ENCODE peak calls at places on chromosomes 4 and X, in nine cellular contexts. Y is stimulated activated CD4-positive, alpha-beta T cell treated with anti-CD3 and anti-CD28 coated beads, Interleukin-12 subunit alpha, Interleukin-12 subunit beta, amount 100 ng/mL, for 4 hours; E is anterior cingulate cortex; H is T-helper 2 cell; S is breast epithelium; J is EL; C is CD4-positive, alpha-beta memory T cell; A is caudate nucleus; O is OCI-LY7. P is an unnamed sample.

GRCh38 chr4:152784490-152785195 is 4.9 kb downstream of the ARFIP1 start:
- DNase-seq in J (peak; percentile 38), E (no peak), C (no peak), A (no peak), S (no peak), O (peak; percentile 22), Y (no peak), H (no peak), P (peak; percentile 46)

GRCh38 chrX:103248553-103248952 is 6.4 kb downstream of the TCEAL8 start:
- DNase-seq in J (peak; percentile 16), A (no peak), Y (no peak), C (peak; percentile 19), O (peak; percentile 22), S (no peak), H (no peak), E (no peak), P (peak; percentile 51)

GRCh38 chrX:103954259-103954658 is 8.2 kb upstream of the TMSB15B start:
- DNase-seq in E (no peak), A (no peak), C (no peak), O (no peak), H (no peak), S (no peak), Y (no peak), J (no peak), P (no peak)

GRCh38 chr4:42417491-42417890 is 20.2 kb downstream of the SHISA3 start:
- DNase-seq in S (no peak), J (no peak), Y (no peak), H (no peak), C (no peak), O (no peak), A (no peak), E (no peak), P (no peak)

GRCh38 chr4:5957091-5957490 is 61.1 kb downstream of the C4orf50 start:
- DNase-seq in J (no peak), E (no peak), C (no peak), Y (no peak), A (no peak), S (no peak), O (no peak), H (no peak), P (no peak)

GRCh38 chrX:15737188-15737956 is 698 bp upstream of the CA5B start:
- DNase-seq in E (no peak), J (no peak), H (no peak), O (peak; percentile 2), S (no peak), C (no peak), Y (no peak), A (no peak), P (peak; percentile 31)

GRCh38 chrX:130975947-130976346 is 72.9 kb upstream of the ENOX2 start:
- DNase-seq in Y (no peak), O (peak; percentile 35), S (no peak), J (peak; percentile 34), C (peak; percentile 14), H (no peak), E (no peak), A (no peak), P (peak; percentile 26)

GRCh38 chrX:13254076-13254785 is 65.6 kb downstream of the ATXN3L start:
- DNase-seq in S (no peak), J (peak; percentile 39), C (no peak), Y (no peak), A (no peak), H (no peak), O (peak; percentile 24), E (no peak), P (peak; percentile 31)

GRCh38 chr4:122836941-122837340 is 10.3 kb downstream of the FGF2 start:
- DNase-seq in O (no peak), C (no peak), H (no peak), A (no peak), Y (no peak), E (no peak), S (no peak), J (peak; percentile 50), P (no peak)

GRCh38 chrX:1442016-1442665 is 10.6 kb downstream of the ASMTL start:
- DNase-seq in S (peak; percentile 22), J (no peak), O (no peak), H (no peak), E (no peak), C (no peak), A (no peak), Y (no peak), P (no peak)

GRCh38 chr4:15784959-15785634 is 7.0 kb downstream of the CD38 start:
- DNase-seq in A (no peak), C (no peak), H (no peak), E (no peak), J (no peak), Y (no peak), S (no peak), O (peak; percentile 96), P (no peak)

GRCh38 chr4:183438458-183439113 is 5.8 kb upstream of the CDKN2AIP start:
- DNase-seq in C (no peak), O (no peak), J (peak; percentile 72), H (no peak), A (no peak), S (no peak), Y (no peak), E (no peak), P (no peak)

GRCh38 chr4:127505203-127505602 is 127.6 kb upstream of the INTU start:
- DNase-seq in C (no peak), O (no peak), E (no peak), H (no peak), A (no peak), Y (no peak), J (peak; percentile 43), S (no peak), P (peak; percentile 4)

GRCh38 chr4:145944886-145945285 is 6.3 kb upstream of the ZNF827 start:
- DNase-seq in Y (no peak), A (no peak), S (no peak), C (no peak), J (no peak), H (no peak), O (no peak), E (no peak), P (no peak)

GRCh38 chr4:147160908-147161513 is 215.3 kb upstream of the TTC29 start:
- DNase-seq in Y (no peak), O (peak; percentile 39), A (peak; percentile 2), J (peak; percentile 59), E (peak; percentile 20), C (peak; percentile 8), S (no peak), H (no peak), P (peak; percentile 16)

GRCh38 chrX:3598046-3598605 is 115.3 kb downstream of the PRKX start:
- DNase-seq in H (no peak), Y (no peak), A (no peak), E (no peak), O (no peak), C (no peak), J (no peak), S (no peak), P (no peak)

GRCh38 chr4:8775751-8776355 is 95.8 kb downstream of the HMX1 start:
- DNase-seq in J (no peak), S (no peak), C (no peak), H (peak; percentile 0), Y (no peak), A (no peak), E (no peak), O (no peak), P (no peak)

GRCh38 chrX:135484636-135485289 is 35.7 kb upstream of the INTS6L start:
- DNase-seq in Y (no peak), C (peak; percentile 49), S (no peak), J (peak; percentile 24), A (no peak), H (no peak), E (no peak), O (peak; percentile 50), P (peak; percentile 47)

GRCh38 chr4:71732066-71732465 is 51.8 kb downstream of the GC start:
- DNase-seq in O (no peak), C (no peak), E (no peak), H (no peak), S (no peak), Y (no peak), J (no peak), A (no peak), P (no peak)

GRCh38 chr4:146640459-146641061 is 1.9 kb downstream of the POU4F2 start:
- DNase-seq in S (no peak), J (peak; percentile 10), Y (no peak), C (no peak), A (no peak), E (no peak), O (no peak), H (no peak), P (no peak)

GRCh38 chr4:139419388-139419914 is 34.5 kb upstream of the RAB33B start:
- DNase-seq in H (no peak), A (no peak), J (peak; percentile 80), E (peak; percentile 40), O (peak; percentile 21), C (peak; percentile 14), Y (no peak), S (no peak), P (no peak)

GRCh38 chr4:186688150-186688943 is 35.3 kb downstream of the FAT1 start:
- DNase-seq in Y (no peak), H (no peak), C (no peak), E (no peak), A (no peak), J (no peak), O (no peak), S (no peak), P (no peak)

GRCh38 chr4:128386761-128387599 is 99.4 kb upstream of the PGRMC2 start:
- DNase-seq in C (no peak), O (no peak), E (peak; percentile 87), A (peak; percentile 64), J (peak; percentile 98), S (peak; percentile 92), H (no peak), Y (no peak), P (peak; percentile 35)

GRCh38 chr4:53818112-53818511 is 226.8 kb upstream of the LNX1 start:
- DNase-seq in O (no peak), A (no peak), H (no peak), Y (no peak), E (no peak), J (no peak), C (no peak), S (no peak), P (no peak)

GRCh38 chrX:134512566-134512965 is 52.6 kb downstream of the HPRT1 start:
- DNase-seq in Y (no peak), C (no peak), A (no peak), H (no peak), E (no peak), S (no peak), O (no peak), J (peak; percentile 78), P (no peak)

GRCh38 chrX:107676559-107677378 is 48.5 kb downstream of the PRPS1 start:
- DNase-seq in C (peak; percentile 52), E (peak; percentile 60), H (peak; percentile 18), S (peak; percentile 82), O (peak; percentile 54), A (peak; percentile 7), J (peak; percentile 87), Y (peak; percentile 53), P (peak; percentile 65)

GRCh38 chrX:9141496-9141895 is 107.6 kb upstream of the FAM9B start:
- DNase-seq in C (no peak), S (no peak), H (no peak), Y (no peak), J (peak; percentile 52), O (no peak), A (no peak), E (no peak), P (no peak)

GRCh38 chr4:118920247-118920646 is 31.6 kb downstream of the SYNPO2 start:
- DNase-seq in J (peak; percentile 26), A (no peak), Y (no peak), E (no peak), S (no peak), O (no peak), H (no peak), C (no peak), P (no peak)

GRCh38 chr4:56762484-56763250 is 58.8 kb downstream of the SPINK2 start:
- DNase-seq in E (no peak), C (peak; percentile 26), Y (no peak), A (no peak), S (no peak), O (no peak), J (no peak), H (no peak), P (no peak)

GRCh38 chrX:48090123-48090522 is 18.7 kb upstream of the ZNF630 start:
- DNase-seq in J (no peak), Y (no peak), A (no peak), S (no peak), O (no peak), H (no peak), E (no peak), C (no peak), P (no peak)

GRCh38 chr4:17469931-17470674 is 41.8 kb downstream of the QDPR start:
- DNase-seq in Y (no peak), O (no peak), S (no peak), C (no peak), E (no peak), J (no peak), H (no peak), A (no peak), P (no peak)

P was measured in erythroblast.